ENCODE peak calls at places on chromosome 3, in eight cellular contexts. O is cardiac muscle cell, Y is heart right ventricle, R is tibial nerve, F is SJCRH30, W is stomach, B is thoracic aorta, G is Peyer's patch. V is an unnamed sample.

GRCh38 chr3:8238434-8238833 is 263.2 kb upstream of the LMCD1 start:
- DNase-seq in F (no peak), W (no peak), Y (no peak), R (no peak), O (no peak), B (no peak), G (no peak), V (no peak)

GRCh38 chr3:114887806-114888205 is 259.3 kb downstream of the ZBTB20 start:
- DNase-seq in B (no peak), Y (no peak), F (no peak), O (no peak), R (no peak), G (no peak), W (no peak), V (no peak)

GRCh38 chr3:138862531-138862923 is 27.8 kb upstream of the PIK3CB start:
- DNase-seq in G (peak; percentile 59), O (no peak), F (peak; percentile 8), B (no peak), Y (peak; percentile 10), W (peak; percentile 41), R (no peak), V (no peak)

GRCh38 chr3:187858086-187858485 is 112.8 kb upstream of the BCL6 start:
- DNase-seq in R (no peak), O (no peak), Y (no peak), G (no peak), B (no peak), W (no peak), F (no peak), V (no peak)

GRCh38 chr3:52537165-52537635 is 795 bp downstream of the UQCC5 start:
- DNase-seq in W (no peak), F (no peak), Y (no peak), O (no peak), R (no peak), G (no peak), B (no peak), V (no peak)

GRCh38 chr3:135041586-135041985 is 246.5 kb downstream of the EPHB1 start:
- DNase-seq in W (no peak), G (no peak), F (no peak), O (no peak), R (no peak), Y (no peak), B (no peak), V (no peak)

GRCh38 chr3:105824129-105824528 is 44.7 kb downstream of the CBLB start:
- DNase-seq in R (no peak), O (no peak), F (no peak), B (no peak), W (no peak), Y (no peak), G (no peak), V (no peak)

GRCh38 chr3:33385423-33385822 is 54.8 kb downstream of the UBP1 start:
- DNase-seq in R (no peak), O (no peak), Y (no peak), B (no peak), G (peak; percentile 52), F (no peak), W (no peak), V (no peak)

GRCh38 chr3:189165092-189165491 is 6.7 kb upstream of the TPRG1 start:
- DNase-seq in R (no peak), G (peak; percentile 67), Y (no peak), O (no peak), B (no peak), F (no peak), W (peak; percentile 33), V (no peak)

GRCh38 chr3:106750092-106750491 is 627.1 kb upstream of the CCDC54 start:
- DNase-seq in Y (no peak), F (peak; percentile 19), G (no peak), B (no peak), R (no peak), W (no peak), O (no peak), V (no peak)

GRCh38 chr3:138817685-138818084 is 17.0 kb downstream of the PIK3CB start:
- DNase-seq in G (no peak), B (no peak), O (no peak), R (no peak), W (no peak), F (no peak), Y (no peak), V (no peak)

GRCh38 chr3:170977911-170978310 is 48.6 kb downstream of the SLC2A2 start:
- DNase-seq in R (no peak), Y (no peak), B (no peak), G (no peak), F (no peak), W (no peak), O (no peak), V (no peak)

GRCh38 chr3:13998831-13999230 is 119.0 kb upstream of the WNT7A start:
- DNase-seq in R (no peak), B (no peak), Y (no peak), O (no peak), W (no peak), F (no peak), G (no peak), V (no peak)

GRCh38 chr3:13349823-13350222 is 70.3 kb downstream of the NUP210 start:
- DNase-seq in B (no peak), F (no peak), G (no peak), O (peak; percentile 0), W (no peak), Y (no peak), R (no peak), V (no peak)

GRCh38 chr3:115651089-115651488 is 27.8 kb downstream of the GAP43 start:
- DNase-seq in O (no peak), F (no peak), B (no peak), Y (no peak), W (no peak), R (no peak), G (no peak), V (no peak)

GRCh38 chr3:135558906-135559305 is 406.6 kb upstream of the PPP2R3A start:
- DNase-seq in B (no peak), F (no peak), Y (no peak), R (no peak), W (no peak), O (no peak), G (no peak), V (no peak)

GRCh38 chr3:146747928-146748327 is 142.8 kb upstream of the PLSCR5 start:
- DNase-seq in W (no peak), R (no peak), G (no peak), F (peak; percentile 60), B (no peak), Y (no peak), O (peak; percentile 13), V (no peak)

GRCh38 chr3:41329881-41330280 is 130.6 kb downstream of the CTNNB1 start:
- DNase-seq in O (peak; percentile 12), W (no peak), G (no peak), F (no peak), Y (no peak), B (no peak), R (no peak), V (no peak)

GRCh38 chr3:183129243-183129642 is 29.9 kb upstream of the MCCC1 start:
- DNase-seq in W (no peak), F (no peak), Y (no peak), G (no peak), R (no peak), B (no peak), O (peak; percentile 11), V (no peak)

GRCh38 chr3:55620361-55621025 is 133.4 kb upstream of the WNT5A start:
- DNase-seq in G (no peak), W (no peak), Y (no peak), R (no peak), B (no peak), O (no peak), F (peak; percentile 32), V (no peak)

GRCh38 chr3:2274531-2274930 is 175.9 kb downstream of the CNTN4 start:
- DNase-seq in G (no peak), R (no peak), W (no peak), Y (no peak), O (no peak), F (no peak), B (no peak), V (no peak)

GRCh38 chr3:31755911-31756658 is 223.4 kb downstream of the STT3B start:
- DNase-seq in F (no peak), G (peak; percentile 56), B (no peak), Y (no peak), O (no peak), W (no peak), R (no peak), V (no peak)

GRCh38 chr3:102078864-102079808 is 229.8 kb downstream of the NFKBIZ start:
- DNase-seq in R (no peak), W (peak; percentile 33), O (peak; percentile 18), B (no peak), F (no peak), G (peak; percentile 57), Y (no peak), V (no peak)

DNA sequence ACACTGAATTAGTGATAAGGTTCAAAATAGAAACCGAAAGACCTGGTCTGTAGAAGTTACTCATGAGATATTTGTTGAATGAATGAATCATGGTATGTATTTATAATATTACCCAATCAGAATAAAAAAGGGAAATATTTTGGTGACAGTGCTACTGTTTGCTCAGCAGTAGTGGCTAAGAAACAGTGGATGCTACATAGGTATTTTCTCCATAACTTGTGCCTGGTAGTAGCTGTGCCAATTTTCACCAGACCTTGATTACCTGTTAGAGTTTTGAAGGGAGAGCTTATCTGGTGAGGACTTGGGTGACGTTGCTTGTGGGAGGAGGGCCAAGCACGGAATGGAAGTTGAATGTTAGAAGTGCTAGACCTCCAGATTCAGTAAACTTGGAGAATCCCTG is 14.3 kb downstream of the LIMD1 start:
- DNase-seq in Y (no peak), W (peak; percentile 80), B (no peak), G (no peak), F (no peak), O (no peak), R (no peak), V (no peak)
- H3K4me1 ChIP-seq in Y (peaks cover 83% of the 10 kb centered on the region), W (peaks cover 52% of the 10 kb centered on the region), B (peaks cover 53% of the 10 kb centered on the region), G (peaks cover 6% of the 10 kb centered on the region), F (peaks cover 64% of the 10 kb centered on the region), O (peaks cover 15% of the 10 kb centered on the region), R (peaks cover 54% of the 10 kb centered on the region), V (no peaks in the 10 kb centered on the region)

DNA sequence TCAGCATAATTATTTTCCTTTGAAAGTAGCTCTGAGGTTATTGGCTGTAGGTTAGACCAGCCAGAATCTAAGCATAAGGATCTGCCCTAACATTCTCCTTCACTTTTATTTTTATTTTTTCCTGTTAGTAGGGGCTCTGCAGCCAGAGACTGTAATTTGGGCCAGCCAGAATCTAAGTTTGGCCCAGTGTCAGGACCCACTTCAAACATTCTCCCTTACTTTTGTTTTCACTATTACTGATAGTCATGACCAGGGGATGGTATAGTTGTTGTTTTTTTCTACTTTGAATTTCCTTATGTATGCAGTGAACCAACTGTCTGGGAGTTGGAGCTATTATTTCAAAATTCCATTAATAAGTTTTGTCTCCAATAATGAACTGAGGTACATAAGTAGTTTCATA is 121.0 kb upstream of the MBNL1 start:
- DNase-seq in Y (no peak), F (no peak), G (no peak), B (no peak), W (no peak), O (no peak), R (no peak), V (no peak)
- H3K27me3 ChIP-seq in Y (no peaks in the 10 kb centered on the region), F (no peaks in the 10 kb centered on the region), G (no peaks in the 10 kb centered on the region), B (no peaks in the 10 kb centered on the region), W (no peaks in the 10 kb centered on the region), O (no peaks in the 10 kb centered on the region), R (no peaks in the 10 kb centered on the region), V (no peaks in the 10 kb centered on the region)

GRCh38 chr3:38986901-38987300 is 64.8 kb downstream of the SCN11A start:
- DNase-seq in G (no peak), R (no peak), Y (no peak), F (no peak), O (no peak), B (no peak), W (no peak), V (no peak)
- H3K27ac ChIP-seq in G (no peak overlapping the region), R (no peak overlapping the region), Y (no peak overlapping the region), F (no peak overlapping the region), O (no peak overlapping the region), B (no peak overlapping the region), W (no peak overlapping the region), V (no peak overlapping the region)

GRCh38 chr3:143538577-143538981 is 309.7 kb downstream of the SLC9A9 start:
- DNase-seq in G (no peak), R (no peak), F (no peak), Y (no peak), B (no peak), O (no peak), W (no peak), V (no peak)
- H3K4me1 ChIP-seq in G (no peaks in the 10 kb centered on the region), R (no peaks in the 10 kb centered on the region), F (no peaks in the 10 kb centered on the region), Y (no peaks in the 10 kb centered on the region), B (peaks cover 14% of the 10 kb centered on the region), O (no peaks in the 10 kb centered on the region), W (no peaks in the 10 kb centered on the region), V (no peaks in the 10 kb centered on the region)